ENCODE peak calls at places on chromosomes 16 and 17, in five cellular contexts. Z is ELR, R is left cardiac atrium, E is ascending aorta, F is HFF-Myc. X is an unnamed sample.

GRCh38 chr17:17196776-17197175 is 9.4 kb downstream of the PLD6 start:
- DNase-seq in Z (peak; percentile 54), R (no peak), E (no peak), F (no peak), X (no peak)

GRCh38 chr17:72506773-72507172 is 386.0 kb downstream of the SOX9 start:
- DNase-seq in Z (no peak), R (no peak), E (no peak), F (no peak), X (no peak)

GRCh38 chr17:64269687-64270649 is 6.9 kb upstream of the TEX2 start:
- DNase-seq in Z (no peak), R (peak; percentile 43), E (no peak), F (no peak), X (no peak)

GRCh38 chr16:86602521-86602920 is 24.2 kb downstream of the FOXL1 start:
- DNase-seq in Z (no peak), R (no peak), E (no peak), F (no peak), X (no peak)

GRCh38 chr17:40596261-40596919 is 31.1 kb upstream of the CCR7 start:
- DNase-seq in Z (peak; percentile 27), R (no peak), E (no peak), F (peak; percentile 9), X (peak; percentile 52)

GRCh38 chr17:44024271-44024663 is 9.5 kb upstream of the TMEM101 start:
- DNase-seq in Z (no peak), R (no peak), E (no peak), F (no peak), X (no peak)

GRCh38 chr17:31393749-31394146 is 2.3 kb downstream of the RAB11FIP4 start:
- DNase-seq in Z (no peak), R (no peak), E (no peak), F (no peak), X (no peak)

GRCh38 chr17:3032258-3033247 is 30.9 kb downstream of the OR1D5 start:
- DNase-seq in Z (no peak), R (no peak), E (no peak), F (no peak), X (no peak)

GRCh38 chr16:797120-797420 is 3.5 kb downstream of the GNG13 start:
- DNase-seq in Z (no peak), R (no peak), E (no peak), F (no peak), X (no peak)

GRCh38 chr17:29039764-29040598 is 3.0 kb upstream of the PIPOX start:
- DNase-seq in Z (peak; percentile 65), R (no peak), E (no peak), F (peak; percentile 4), X (no peak)

GRCh38 chr17:49005140-49005539 is 8.0 kb downstream of the IGF2BP1 start:
- DNase-seq in Z (no peak), R (no peak), E (no peak), F (no peak), X (no peak)